ENCODE peak calls at places on chromosomes 5 and 9, in eight cellular contexts. L, Q, F, W, H, I, A and M are unnamed samples.

GRCh38 chr5:148397968-148398595 is 14.3 kb downstream of the FBXO38 start:
- DNase-seq in L (no peak), Q (no peak), F (no peak), W (no peak), H (peak), I (no peak), A (no peak), M (no peak)

GRCh38 chr5:119275146-119275872 is 80.5 kb upstream of the TNFAIP8 start:
- DNase-seq in L (no peak), Q (no peak), F (no peak), W (no peak), H (no peak), I (no peak), A (no peak), M (no peak)

GRCh38 chr5:149345892-149346222 is 558 bp downstream of the GRPEL2 start:
- DNase-seq in L (no peak), Q (no peak), F (no peak), W (no peak), H (no peak), I (peak), A (no peak), M (no peak)

GRCh38 chr5:135327429-135328127 is 71.5 kb downstream of the MACROH2A1 start:
- DNase-seq in L (no peak), Q (no peak), F (no peak), W (no peak), H (no peak), I (no peak), A (no peak), M (no peak)

GRCh38 chr9:29150606-29151005 is 1577.3 kb upstream of the C9orf72 start:
- DNase-seq in L (no peak), Q (no peak), F (no peak), W (peak), H (no peak), I (no peak), A (no peak), M (no peak)

GRCh38 chr9:109455861-109456260 is 42.2 kb downstream of the PTPN3 start:
- DNase-seq in L (no peak), Q (no peak), F (no peak), W (no peak), H (no peak), I (no peak), A (no peak), M (no peak)

GRCh38 chr9:12723409-12724028 is 30.3 kb downstream of the TYRP1 start:
- DNase-seq in L (no peak), Q (no peak), F (no peak), W (no peak), H (peak), I (no peak), A (no peak), M (no peak)

GRCh38 chr9:107153336-107153735 is 129.7 kb upstream of the RAD23B start:
- DNase-seq in L (no peak), Q (no peak), F (no peak), W (peak), H (no peak), I (no peak), A (no peak), M (no peak)

GRCh38 chr9:77433675-77434445 is 214.3 kb downstream of the GNA14 start:
- DNase-seq in L (peak), Q (peak), F (peak), W (no peak), H (peak), I (peak), A (no peak), M (no peak)

GRCh38 chr5:98630621-98631020 is 142.8 kb upstream of the RGMB start:
- DNase-seq in L (no peak), Q (no peak), F (no peak), W (no peak), H (no peak), I (no peak), A (no peak), M (no peak)

GRCh38 chr5:67816456-67816855 is 399.1 kb upstream of the PIK3R1 start:
- DNase-seq in L (no peak), Q (no peak), F (no peak), W (no peak), H (no peak), I (no peak), A (no peak), M (no peak)

GRCh38 chr5:80139573-80139972 is 104.4 kb downstream of the THBS4 start:
- DNase-seq in L (no peak), Q (no peak), F (no peak), W (no peak), H (no peak), I (no peak), A (no peak), M (no peak)

GRCh38 chr9:123652416-123652815 is 277.5 kb downstream of the DENND1A start:
- DNase-seq in L (no peak), Q (no peak), F (no peak), W (no peak), H (no peak), I (no peak), A (no peak), M (no peak)

GRCh38 chr9:88198346-88198807 is 60.1 kb upstream of the SPATA31C2 start:
- DNase-seq in L (no peak), Q (no peak), F (no peak), W (peak), H (peak), I (no peak), A (peak), M (no peak)

GRCh38 chr5:149930060-149930753 is 14.4 kb downstream of the PDE6A start:
- DNase-seq in L (no peak), Q (no peak), F (no peak), W (no peak), H (peak), I (no peak), A (no peak), M (no peak)

GRCh38 chr9:110192531-110193326 is 15.2 kb downstream of the C9orf152 start:
- DNase-seq in L (no peak), Q (no peak), F (no peak), W (no peak), H (no peak), I (no peak), A (peak), M (peak)

GRCh38 chr9:682633-683508 is 158.6 kb upstream of the DMRT1 start:
- DNase-seq in L (no peak), Q (no peak), F (no peak), W (no peak), H (peak), I (no peak), A (no peak), M (no peak)

GRCh38 chr5:278646-279045 is 7.2 kb downstream of the PDCD6 start:
- DNase-seq in L (no peak), Q (no peak), F (no peak), W (no peak), H (no peak), I (no peak), A (no peak), M (no peak)

GRCh38 chr5:53411388-53411787 is 69.0 kb upstream of the FST start:
- DNase-seq in L (no peak), Q (no peak), F (no peak), W (no peak), H (no peak), I (no peak), A (no peak), M (no peak)

GRCh38 chr5:96294887-96295209 is 138.2 kb downstream of the PCSK1 start:
- DNase-seq in L (no peak), Q (no peak), F (no peak), W (no peak), H (no peak), I (no peak), A (no peak), M (no peak)

GRCh38 chr5:2711446-2712425 is 39.7 kb downstream of the IRX2 start:
- DNase-seq in L (no peak), Q (no peak), F (no peak), W (no peak), H (no peak), I (no peak), A (no peak), M (no peak)

GRCh38 chr9:87405677-87406544 is 91.8 kb upstream of the DAPK1 start:
- DNase-seq in L (no peak), Q (no peak), F (no peak), W (no peak), H (no peak), I (no peak), A (no peak), M (peak)

GRCh38 chr9:125974705-125975104 is 227.5 kb downstream of the PBX3 start:
- DNase-seq in L (no peak), Q (no peak), F (no peak), W (no peak), H (no peak), I (no peak), A (no peak), M (no peak)

GRCh38 chr9:94011134-94011533 is 56.0 kb upstream of the BARX1 start:
- DNase-seq in L (no peak), Q (no peak), F (no peak), W (no peak), H (no peak), I (no peak), A (no peak), M (no peak)

GRCh38 chr5:100517301-100517974 is 17.7 kb upstream of the FAM174A start:
- DNase-seq in L (no peak), Q (peak), F (no peak), W (no peak), H (peak), I (no peak), A (no peak), M (no peak)

GRCh38 chr9:133641396-133641655 is 5.2 kb downstream of the DBH start:
- DNase-seq in L (no peak), Q (no peak), F (no peak), W (no peak), H (no peak), I (no peak), A (no peak), M (no peak)

GRCh38 chr9:115359011-115359780 is 241.2 kb upstream of the TNC start:
- DNase-seq in L (no peak), Q (no peak), F (no peak), W (no peak), H (peak), I (no peak), A (no peak), M (no peak)

GRCh38 chr5:122842016-122842580 is 3.3 kb upstream of the SNX24 start:
- DNase-seq in L (no peak), Q (no peak), F (no peak), W (no peak), H (no peak), I (no peak), A (no peak), M (no peak)

GRCh38 chr5:144032375-144032774 is 138.1 kb downstream of the YIPF5 start:
- DNase-seq in L (no peak), Q (peak), F (no peak), W (no peak), H (no peak), I (no peak), A (no peak), M (no peak)